ENCODE peak calls at places on chromosomes 11 and 22, in ten cellular contexts. Y, C, U, W, E, X, O, N, L and T are unnamed samples.

GRCh38 chr11:117565709-117566108 is 231.3 kb downstream of the DSCAML1 start:
- DNase-seq in Y (no peak), C (no peak), U (no peak), W (no peak), E (no peak), X (no peak), O (no peak), N (no peak), L (no peak), T (no peak)

GRCh38 chr22:37056246-37056645 is 4.7 kb downstream of the KCTD17 start:
- DNase-seq in Y (no peak), C (no peak), U (no peak), W (no peak), E (no peak), X (no peak), O (no peak), N (no peak), L (no peak), T (no peak)

GRCh38 chr11:44943118-44943517 is 7.6 kb downstream of the TP53I11 start:
- DNase-seq in Y (no peak), C (no peak), U (no peak), W (no peak), E (no peak), X (peak; percentile 92), O (no peak), N (peak; percentile 79), L (no peak), T (no peak)

GRCh38 chr11:86802601-86803051 is 2.3 kb downstream of the PRSS23 start:
- DNase-seq in Y (peak; percentile 81), C (no peak), U (no peak), W (peak; percentile 42), E (peak; percentile 73), X (peak; percentile 89), O (no peak), N (peak; percentile 50), L (no peak), T (peak; percentile 67)

GRCh38 chr22:23503142-23503541 is 76.9 kb downstream of the IGLL1 start:
- DNase-seq in Y (no peak), C (no peak), U (no peak), W (no peak), E (no peak), X (no peak), O (no peak), N (no peak), L (no peak), T (no peak)

GRCh38 chr11:124329787-124330478 is 9.9 kb upstream of the OR8D2 start:
- DNase-seq in Y (peak; percentile 2), C (no peak), U (no peak), W (no peak), E (peak; percentile 66), X (peak; percentile 37), O (no peak), N (no peak), L (no peak), T (peak; percentile 26)

GRCh38 chr11:93652161-93652597 is 9.3 kb upstream of the CEP295 start:
- DNase-seq in Y (peak; percentile 67), C (no peak), U (peak; percentile 8), W (peak; percentile 17), E (peak; percentile 71), X (peak; percentile 81), O (no peak), N (peak; percentile 55), L (no peak), T (peak; percentile 61)

GRCh38 chr11:113278481-113278880 is 35.9 kb upstream of the TTC12 start:
- DNase-seq in Y (no peak), C (no peak), U (no peak), W (no peak), E (no peak), X (no peak), O (no peak), N (no peak), L (no peak), T (no peak)

GRCh38 chr11:61082931-61083531 is 19.3 kb upstream of the CD5 start:
- DNase-seq in Y (no peak), C (no peak), U (no peak), W (no peak), E (no peak), X (no peak), O (no peak), N (no peak), L (no peak), T (no peak)